ENCODE peak calls at places on chromosomes 4 and X, in nine cellular contexts. P is hippocampal formation; I is smooth muscle cell of the brain vasculature; Y is A549; R is RWPE1; F is activated T-helper 1 cell treated with Interleukin-2 at 50 U/mL for 16 hours; Z is activated T-cell treated with anti-CD3 and anti-CD28 coated beads, Interleukin-2, amount 50 U/mL, for 72 hours; Q is astrocyte of the cerebellum; M is T-helper 1 cell. J is an unnamed sample.

GRCh38 chr4:1413687-1414479 is 7.6 kb upstream of the NKX1-1 start:
- DNase-seq in P (no peak), I (no peak), Y (no peak), R (no peak), F (no peak), Z (no peak), Q (no peak), M (no peak), J (no peak)

GRCh38 chrX:71163010-71163409 is 18.4 kb downstream of the NLGN3 start:
- DNase-seq in P (no peak), I (no peak), Y (no peak), R (no peak), F (no peak), Z (no peak), Q (no peak), M (no peak), J (no peak)

GRCh38 chr4:8773124-8773931 is 98.3 kb downstream of the HMX1 start:
- DNase-seq in P (no peak), I (no peak), Y (no peak), R (no peak), F (no peak), Z (no peak), Q (no peak), M (no peak), J (no peak)

GRCh38 chr4:125836597-125837195 is 521.9 kb downstream of the FAT4 start:
- DNase-seq in P (no peak), I (no peak), Y (no peak), R (no peak), F (no peak), Z (no peak), Q (no peak), M (no peak), J (no peak)

GRCh38 chr4:145734051-145734450 is 54.1 kb downstream of the C4orf51 start:
- DNase-seq in P (no peak), I (no peak), Y (no peak), R (peak), F (no peak), Z (no peak), Q (no peak), M (no peak), J (no peak)

GRCh38 chr4:185916683-185917082 is 104.7 kb upstream of the SORBS2 start:
- DNase-seq in P (no peak), I (no peak), Y (no peak), R (no peak), F (no peak), Z (no peak), Q (no peak), M (no peak), J (no peak)

GRCh38 chr4:184636897-184637296 is 12.3 kb downstream of the CASP3 start:
- DNase-seq in P (no peak), I (no peak), Y (no peak), R (no peak), F (no peak), Z (no peak), Q (no peak), M (no peak), J (no peak)

GRCh38 chr4:172962564-172963353 is 205.9 kb upstream of the GALNT7 start:
- DNase-seq in P (no peak), I (no peak), Y (peak), R (peak), F (no peak), Z (no peak), Q (peak), M (no peak), J (no peak)

GRCh38 chrX:340641-341423 is 22.2 kb upstream of the GTPBP6 start:
- DNase-seq in P (no peak), I (no peak), Y (no peak), R (no peak), F (no peak), Z (no peak), Q (no peak), M (no peak), J (no peak)

GRCh38 chr4:52894408-52894807 is 32.3 kb downstream of the RASL11B start:
- DNase-seq in P (no peak), I (no peak), Y (no peak), R (no peak), F (no peak), Z (no peak), Q (peak), M (no peak), J (no peak)

GRCh38 chrX:131572372-131573014 is 28.6 kb downstream of the OR13H1 start:
- DNase-seq in P (no peak), I (no peak), Y (peak), R (no peak), F (no peak), Z (no peak), Q (no peak), M (no peak), J (peak)

GRCh38 chrX:47513697-47514085 is 30.7 kb upstream of the ZNF41 start:
- DNase-seq in P (no peak), I (no peak), Y (no peak), R (no peak), F (no peak), Z (no peak), Q (no peak), M (no peak), J (no peak)

GRCh38 chr4:22970665-22971064 is 277.9 kb downstream of the GBA3 start:
- DNase-seq in P (no peak), I (no peak), Y (no peak), R (no peak), F (no peak), Z (no peak), Q (no peak), M (no peak), J (no peak)

GRCh38 chrX:87489071-87489470 is 28.5 kb upstream of the KLHL4 start:
- DNase-seq in P (no peak), I (no peak), Y (no peak), R (peak), F (no peak), Z (no peak), Q (no peak), M (no peak), J (no peak)

GRCh38 chr4:156792462-156793085 is 179.0 kb downstream of the PDGFC start:
- DNase-seq in P (no peak), I (no peak), Y (no peak), R (no peak), F (no peak), Z (no peak), Q (no peak), M (no peak), J (no peak)

GRCh38 chrX:123860506-123860840 is 620 bp downstream of the XIAP start:
- DNase-seq in P (no peak), I (no peak), Y (no peak), R (no peak), F (no peak), Z (no peak), Q (no peak), M (peak), J (no peak)

GRCh38 chr4:13541176-13541604 is 3.1 kb downstream of the NKX3-2 start:
- DNase-seq in P (no peak), I (no peak), Y (no peak), R (no peak), F (no peak), Z (no peak), Q (no peak), M (no peak), J (no peak)

GRCh38 chr4:122341906-122342305 is 36.9 kb upstream of the ADAD1 start:
- DNase-seq in P (no peak), I (no peak), Y (peak), R (peak), F (no peak), Z (no peak), Q (no peak), M (no peak), J (peak)

GRCh38 chrX:53073115-53073581 is 9.0 kb upstream of the TSPYL2 start:
- DNase-seq in P (no peak), I (no peak), Y (peak), R (no peak), F (no peak), Z (no peak), Q (no peak), M (no peak), J (no peak)

GRCh38 chr4:83012631-83013419 is 2.2 kb upstream of the LIN54 start:
- DNase-seq in P (peak), I (peak), Y (peak), R (peak), F (peak), Z (peak), Q (peak), M (peak), J (peak)

GRCh38 chr4:1296324-1297022 is 6.8 kb downstream of the MAEA start:
- DNase-seq in P (no peak), I (no peak), Y (no peak), R (peak), F (no peak), Z (no peak), Q (no peak), M (no peak), J (no peak)

GRCh38 chr4:100414016-100414790 is 103.6 kb downstream of the EMCN start:
- DNase-seq in P (no peak), I (no peak), Y (no peak), R (no peak), F (no peak), Z (no peak), Q (no peak), M (no peak), J (no peak)

GRCh38 chrX:1485033-1485432 is 32.3 kb upstream of the ASMTL start:
- DNase-seq in P (no peak), I (no peak), Y (no peak), R (no peak), F (no peak), Z (no peak), Q (no peak), M (no peak), J (peak)

GRCh38 chr4:112523764-112524505 is 8.0 kb upstream of the NEUROG2 start:
- DNase-seq in P (no peak), I (no peak), Y (peak), R (peak), F (peak), Z (peak), Q (no peak), M (peak), J (peak)

GRCh38 chr4:98996056-98996941 is 778 bp downstream of the METAP1 start:
- DNase-seq in P (no peak), I (peak), Y (peak), R (peak), F (no peak), Z (no peak), Q (no peak), M (no peak), J (peak)